ENCODE peak calls at places on chromosomes 1 and 21, in six cellular contexts. One of them, this sample, is unnamed. For H3K4me1, the result is how much of the 10 kb centered on the place peaks cover.

GRCh38 chr1:65813956-65814355 is 21.3 kb downstream of the PDE4B start:
- DNase-seq in fibroblast of lung: peak
- DNase-seq in astrocyte: no peak
- DNase-seq in adrenal gland: no peak
- DNase-seq in aorta: no peak
- DNase-seq in sigmoid colon: no peak
- DNase-seq in this sample: no peak

GRCh38 chr1:214281902-214282695 is 1.1 kb downstream of the SMYD2 start:
- DNase-seq in fibroblast of lung: peak
- DNase-seq in astrocyte: peak
- DNase-seq in adrenal gland: peak
- DNase-seq in aorta: no peak
- DNase-seq in sigmoid colon: peak
- DNase-seq in this sample: peak

GRCh38 chr21:15870819-15871218 is 141.0 kb downstream of the USP25 start:
- DNase-seq in fibroblast of lung: no peak
- DNase-seq in astrocyte: no peak
- DNase-seq in adrenal gland: no peak
- DNase-seq in aorta: no peak
- DNase-seq in sigmoid colon: no peak
- DNase-seq in this sample: no peak

GRCh38 chr1:155052412-155053400 is 1.6 kb downstream of the ADAM15 start:
- DNase-seq in fibroblast of lung: no peak
- DNase-seq in astrocyte: no peak
- DNase-seq in adrenal gland: no peak
- DNase-seq in aorta: no peak
- DNase-seq in sigmoid colon: no peak
- DNase-seq in this sample: peak

GRCh38 chr1:218698181-218698580 is 353.0 kb downstream of the TGFB2 start:
- DNase-seq in fibroblast of lung: no peak
- DNase-seq in astrocyte: no peak
- DNase-seq in adrenal gland: no peak
- DNase-seq in aorta: no peak
- DNase-seq in sigmoid colon: no peak
- DNase-seq in this sample: no peak

GRCh38 chr1:148264374-148265276 is 112.5 kb upstream of the NBPF11 start:
- DNase-seq in fibroblast of lung: peak
- DNase-seq in astrocyte: peak
- DNase-seq in adrenal gland: no peak
- DNase-seq in aorta: no peak
- DNase-seq in sigmoid colon: no peak
- DNase-seq in this sample: no peak

GRCh38 chr1:172356620-172357019 is 63.9 kb upstream of the C1orf105 start:
- DNase-seq in fibroblast of lung: peak
- DNase-seq in astrocyte: peak
- DNase-seq in adrenal gland: peak
- DNase-seq in aorta: no peak
- DNase-seq in sigmoid colon: no peak
- DNase-seq in this sample: peak

GRCh38 chr1:113990966-113991365 is 11.7 kb downstream of the OLFML3 start:
- DNase-seq in fibroblast of lung: no peak
- DNase-seq in astrocyte: no peak
- DNase-seq in adrenal gland: no peak
- DNase-seq in aorta: no peak
- DNase-seq in sigmoid colon: no peak
- DNase-seq in this sample: no peak

GRCh38 chr1:232036161-232036942 is 409.8 kb downstream of the DISC1 start:
- DNase-seq in fibroblast of lung: no peak
- DNase-seq in astrocyte: no peak
- DNase-seq in adrenal gland: no peak
- DNase-seq in aorta: no peak
- DNase-seq in sigmoid colon: no peak
- DNase-seq in this sample: no peak

GRCh38 chr1:204254031-204254661 is 40.4 kb upstream of the GOLT1A start:
- DNase-seq in fibroblast of lung: no peak
- DNase-seq in astrocyte: no peak
- DNase-seq in adrenal gland: peak
- DNase-seq in aorta: peak
- DNase-seq in sigmoid colon: peak
- DNase-seq in this sample: no peak

GRCh38 chr1:230905733-230906132 is 37.4 kb upstream of the C1orf198 start:
- DNase-seq in fibroblast of lung: peak
- DNase-seq in astrocyte: peak
- DNase-seq in adrenal gland: no peak
- DNase-seq in aorta: no peak
- DNase-seq in sigmoid colon: no peak
- DNase-seq in this sample: no peak

GRCh38 chr1:230902349-230902923 is 34.1 kb upstream of the C1orf198 start:
- DNase-seq in fibroblast of lung: no peak
- DNase-seq in astrocyte: no peak
- DNase-seq in adrenal gland: no peak
- DNase-seq in aorta: no peak
- DNase-seq in sigmoid colon: no peak
- DNase-seq in this sample: no peak

GRCh38 chr1:230907472-230908205 is 39.3 kb upstream of the C1orf198 start:
- DNase-seq in fibroblast of lung: no peak
- DNase-seq in astrocyte: no peak
- DNase-seq in adrenal gland: no peak
- DNase-seq in aorta: no peak
- DNase-seq in sigmoid colon: no peak
- DNase-seq in this sample: no peak

GRCh38 chr1:230909974-230910754 is 41.8 kb upstream of the C1orf198 start:
- DNase-seq in fibroblast of lung: no peak
- DNase-seq in astrocyte: no peak
- DNase-seq in adrenal gland: no peak
- DNase-seq in aorta: peak
- DNase-seq in sigmoid colon: peak
- DNase-seq in this sample: no peak

GRCh38 chr1:230906226-230906625 is 37.9 kb upstream of the C1orf198 start:
- DNase-seq in fibroblast of lung: no peak
- DNase-seq in astrocyte: no peak
- DNase-seq in adrenal gland: no peak
- DNase-seq in aorta: no peak
- DNase-seq in sigmoid colon: no peak
- DNase-seq in this sample: no peak
- H3K27ac ChIP-seq in fibroblast of lung: peak
- H3K27ac ChIP-seq in astrocyte: no peak
- H3K27ac ChIP-seq in adrenal gland: no peak
- H3K27ac ChIP-seq in aorta: no peak
- H3K27ac ChIP-seq in sigmoid colon: peak
- H3K27ac ChIP-seq in this sample: no peak

GRCh38 chr1:156495401-156496140 is 5.0 kb downstream of the MEF2D start:
- DNase-seq in fibroblast of lung: no peak
- DNase-seq in astrocyte: no peak
- DNase-seq in adrenal gland: peak
- DNase-seq in aorta: peak
- DNase-seq in sigmoid colon: peak
- DNase-seq in this sample: no peak
- H3K4me1 ChIP-seq in fibroblast of lung: half or more
- H3K4me1 ChIP-seq in astrocyte: half or more
- H3K4me1 ChIP-seq in adrenal gland: half or more
- H3K4me1 ChIP-seq in aorta: under half
- H3K4me1 ChIP-seq in sigmoid colon: half or more
- H3K4me1 ChIP-seq in this sample: half or more

DNA sequence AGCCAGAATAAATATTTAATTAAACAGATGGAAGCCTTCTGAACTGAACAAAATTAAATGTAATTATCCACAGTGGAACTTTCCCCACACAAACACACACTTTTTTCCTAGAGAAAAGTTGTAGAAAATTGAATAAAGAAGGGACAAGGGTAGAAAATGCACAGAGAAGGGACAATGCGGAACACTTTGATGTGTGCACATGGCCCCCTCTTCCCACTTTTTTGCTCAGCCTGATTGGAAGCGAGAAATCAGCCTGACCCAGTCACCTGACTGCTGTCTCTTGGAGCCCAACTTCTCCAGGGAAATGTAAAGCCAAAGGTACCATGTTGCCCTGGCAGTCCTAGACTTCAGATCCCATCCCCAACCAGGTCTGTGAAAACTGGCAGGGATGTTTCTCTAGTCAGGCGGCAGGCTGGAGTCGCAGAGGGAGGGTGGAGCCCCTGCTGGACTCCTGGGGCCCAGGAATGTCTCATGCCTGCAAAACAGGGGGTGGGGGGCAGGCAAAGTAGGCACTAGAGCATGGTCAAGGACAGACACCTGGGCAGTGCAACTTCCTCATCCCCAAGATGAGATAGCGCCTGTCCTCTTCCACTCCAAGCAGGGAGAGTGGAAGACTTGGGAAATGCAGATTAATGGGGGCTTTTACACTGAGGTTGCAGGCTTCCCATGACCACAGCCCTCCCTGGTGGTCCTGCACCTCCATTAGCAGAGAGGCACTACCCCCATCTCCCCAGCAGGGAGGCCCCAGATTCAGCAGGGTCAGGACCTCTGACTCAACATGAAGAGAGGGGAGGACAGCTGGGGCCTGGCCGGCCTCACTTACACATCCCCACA is 2.8 kb downstream of the CERS2 start:
- DNase-seq in fibroblast of lung: no peak
- DNase-seq in astrocyte: no peak
- DNase-seq in adrenal gland: peak
- DNase-seq in aorta: no peak
- DNase-seq in sigmoid colon: no peak
- DNase-seq in this sample: peak
- H3K4me3 ChIP-seq in fibroblast of lung: peak
- H3K4me3 ChIP-seq in astrocyte: peak
- H3K4me3 ChIP-seq in adrenal gland: no peak
- H3K4me3 ChIP-seq in aorta: no peak
- H3K4me3 ChIP-seq in sigmoid colon: no peak
- H3K4me3 ChIP-seq in this sample: no peak

GRCh38 chr1:85569737-85570404 is 10.7 kb upstream of the CCN1 start:
- DNase-seq in fibroblast of lung: peak
- DNase-seq in astrocyte: no peak
- DNase-seq in adrenal gland: no peak
- DNase-seq in aorta: no peak
- DNase-seq in sigmoid colon: no peak
- DNase-seq in this sample: peak

GRCh38 chr1:85570446-85571180 is 9.9 kb upstream of the CCN1 start:
- DNase-seq in fibroblast of lung: peak
- DNase-seq in astrocyte: no peak
- DNase-seq in adrenal gland: no peak
- DNase-seq in aorta: no peak
- DNase-seq in sigmoid colon: no peak
- DNase-seq in this sample: no peak

GRCh38 chr1:85572574-85572973 is 8.0 kb upstream of the CCN1 start:
- DNase-seq in fibroblast of lung: no peak
- DNase-seq in astrocyte: no peak
- DNase-seq in adrenal gland: no peak
- DNase-seq in aorta: no peak
- DNase-seq in sigmoid colon: no peak
- DNase-seq in this sample: no peak

GRCh38 chr1:85571830-85572229 is 8.7 kb upstream of the CCN1 start:
- DNase-seq in fibroblast of lung: peak
- DNase-seq in astrocyte: peak
- DNase-seq in adrenal gland: no peak
- DNase-seq in aorta: no peak
- DNase-seq in sigmoid colon: no peak
- DNase-seq in this sample: no peak

DNA sequence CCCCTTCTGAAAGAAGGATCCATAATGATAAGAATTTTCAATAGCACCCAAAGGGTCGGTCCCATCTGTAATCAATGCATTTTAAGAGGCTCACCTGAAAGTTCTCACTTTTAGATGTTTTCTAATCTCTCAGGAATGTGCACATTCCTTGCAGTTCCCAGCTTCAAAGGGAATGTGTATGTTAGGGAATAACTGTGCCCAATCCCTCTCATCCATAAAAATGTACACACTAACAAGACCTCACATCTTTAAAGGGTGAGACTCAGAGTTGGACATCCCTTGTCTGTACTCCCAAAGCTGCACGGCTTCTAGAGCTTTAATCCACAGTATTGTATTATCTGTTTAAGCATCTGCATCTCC is 9.4 kb upstream of the CCN1 start:
- DNase-seq in fibroblast of lung: peak
- DNase-seq in astrocyte: no peak
- DNase-seq in adrenal gland: no peak
- DNase-seq in aorta: no peak
- DNase-seq in sigmoid colon: no peak
- DNase-seq in this sample: no peak
- H3K27ac ChIP-seq in fibroblast of lung: no peak
- H3K27ac ChIP-seq in astrocyte: peak
- H3K27ac ChIP-seq in adrenal gland: no peak
- H3K27ac ChIP-seq in aorta: peak
- H3K27ac ChIP-seq in sigmoid colon: peak
- H3K27ac ChIP-seq in this sample: no peak

GRCh38 chr1:180908084-180908765 is 4.5 kb upstream of the KIAA1614 start:
- DNase-seq in fibroblast of lung: no peak
- DNase-seq in astrocyte: no peak
- DNase-seq in adrenal gland: no peak
- DNase-seq in aorta: no peak
- DNase-seq in sigmoid colon: no peak
- DNase-seq in this sample: no peak
- H3K4me1 ChIP-seq in fibroblast of lung: under half
- H3K4me1 ChIP-seq in astrocyte: under half
- H3K4me1 ChIP-seq in adrenal gland: under half
- H3K4me1 ChIP-seq in aorta: under half
- H3K4me1 ChIP-seq in sigmoid colon: under half
- H3K4me1 ChIP-seq in this sample: under half

DNA sequence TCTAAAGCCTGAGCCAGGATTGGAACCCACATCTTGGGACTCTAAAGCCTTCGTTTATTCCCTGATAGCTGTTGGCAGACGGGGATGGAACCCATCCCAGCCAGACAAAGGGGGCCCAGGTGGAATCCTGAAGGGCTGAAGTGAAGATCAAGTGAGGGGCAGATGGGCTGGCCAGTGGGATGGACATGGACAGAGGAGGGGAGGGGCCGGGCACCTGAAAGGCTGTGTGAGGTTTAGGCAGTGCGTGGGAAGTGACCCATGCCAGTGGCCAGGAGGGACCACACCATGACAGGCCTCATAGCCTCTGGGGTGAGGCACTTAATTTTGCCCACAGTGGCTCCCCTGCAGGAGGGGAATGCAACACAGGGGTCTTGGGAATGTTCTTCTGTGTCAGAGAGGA is 44.6 kb upstream of the DMRTB1 start:
- DNase-seq in fibroblast of lung: no peak
- DNase-seq in astrocyte: no peak
- DNase-seq in adrenal gland: no peak
- DNase-seq in aorta: no peak
- DNase-seq in sigmoid colon: peak
- DNase-seq in this sample: no peak
- H3K4me3 ChIP-seq in fibroblast of lung: no peak
- H3K4me3 ChIP-seq in astrocyte: no peak
- H3K4me3 ChIP-seq in adrenal gland: no peak
- H3K4me3 ChIP-seq in aorta: no peak
- H3K4me3 ChIP-seq in sigmoid colon: no peak
- H3K4me3 ChIP-seq in this sample: no peak

DNA sequence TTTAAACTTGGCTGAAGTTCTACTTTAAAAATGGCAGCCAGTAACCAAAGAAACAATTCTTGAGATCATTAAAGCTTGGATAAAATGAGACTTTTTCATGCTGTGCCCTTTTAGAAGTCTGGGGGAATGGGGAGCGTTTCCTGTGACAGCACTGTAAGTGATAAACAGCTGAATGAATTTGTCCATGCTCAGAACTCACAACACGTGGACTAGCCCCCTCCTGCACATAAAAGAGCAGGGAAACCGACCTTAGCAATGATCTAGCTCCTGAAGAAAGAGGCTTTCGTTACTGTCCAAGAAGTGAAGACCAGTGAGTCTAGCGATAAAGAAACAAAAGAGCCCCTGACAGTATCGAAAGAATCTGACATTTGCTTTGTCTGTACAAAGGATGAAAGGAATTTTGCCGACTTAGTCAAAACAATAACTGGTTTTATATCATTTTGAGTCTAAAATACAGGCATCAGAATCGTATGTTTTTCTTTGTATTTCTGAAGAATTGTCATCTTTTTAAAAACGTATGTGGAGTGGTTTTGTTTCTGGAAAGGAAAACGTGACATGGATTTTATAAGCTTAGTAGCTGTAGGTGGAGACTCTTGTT is 60.8 kb downstream of the MAST2 start:
- DNase-seq in fibroblast of lung: peak
- DNase-seq in astrocyte: no peak
- DNase-seq in adrenal gland: no peak
- DNase-seq in aorta: no peak
- DNase-seq in sigmoid colon: no peak
- DNase-seq in this sample: no peak
- H3K27ac ChIP-seq in fibroblast of lung: peak
- H3K27ac ChIP-seq in astrocyte: no peak
- H3K27ac ChIP-seq in adrenal gland: no peak
- H3K27ac ChIP-seq in aorta: no peak
- H3K27ac ChIP-seq in sigmoid colon: peak
- H3K27ac ChIP-seq in this sample: no peak